ENCODE peak calls at places on chromosomes 6 and 20, in seven cellular contexts. I is A549, P is Panc1, G is IMR-90, L is upper lobe of left lung, Z is hepatocyte, F is heart right ventricle. N is an unnamed sample. For H3K4me1 and H3K9me3, the result is how much of the 10 kb centered on the place peaks cover.

GRCh38 chr6:43061861-43062260 is 2.4 kb downstream of the KLC4 start:
- DNase-seq in G (peak), L (no peak), P (no peak), F (no peak), Z (no peak), I (no peak), N (no peak)

GRCh38 chr6:158567871-158568401 is 8.0 kb downstream of the TMEM181 start:
- DNase-seq in G (no peak), I (no peak), P (no peak), Z (no peak), L (no peak), F (no peak), N (no peak)

GRCh38 chr6:28606424-28607391 is 81.0 kb downstream of the GPX5 start:
- DNase-seq in F (no peak), G (peak), Z (peak), I (peak), L (no peak), P (peak), N (peak)

GRCh38 chr20:23683807-23684206 is 5.0 kb downstream of the CST4 start:
- DNase-seq in F (no peak), I (no peak), P (no peak), Z (no peak), G (no peak), L (no peak), N (no peak)

GRCh38 chr6:132812255-132812732 is 2.1 kb upstream of the RPS12 start:
- DNase-seq in L (no peak), I (no peak), F (no peak), P (no peak), G (peak), Z (peak), N (no peak)

GRCh38 chr6:1767481-1768246 is 157.9 kb downstream of the FOXC1 start:
- DNase-seq in F (peak), I (peak), G (peak), L (no peak), P (peak), Z (peak), N (no peak)

GRCh38 chr20:50053790-50054547 is 59.0 kb downstream of the UBE2V1 start:
- DNase-seq in I (no peak), P (no peak), L (no peak), F (no peak), Z (no peak), G (no peak), N (no peak)

GRCh38 chr20:34412453-34412852 is 49.4 kb downstream of the ITCH start:
- DNase-seq in G (no peak), P (no peak), Z (no peak), L (no peak), I (no peak), F (no peak), N (no peak)

GRCh38 chr20:1505871-1506270 is 14.7 kb upstream of the SIRPB2 start:
- DNase-seq in I (no peak), Z (no peak), F (no peak), P (no peak), G (no peak), L (no peak), N (no peak)

GRCh38 chr6:163922562-163922961 is 508.0 kb downstream of the QKI start:
- DNase-seq in F (no peak), G (no peak), L (no peak), Z (no peak), I (no peak), P (no peak), N (no peak)

DNA sequence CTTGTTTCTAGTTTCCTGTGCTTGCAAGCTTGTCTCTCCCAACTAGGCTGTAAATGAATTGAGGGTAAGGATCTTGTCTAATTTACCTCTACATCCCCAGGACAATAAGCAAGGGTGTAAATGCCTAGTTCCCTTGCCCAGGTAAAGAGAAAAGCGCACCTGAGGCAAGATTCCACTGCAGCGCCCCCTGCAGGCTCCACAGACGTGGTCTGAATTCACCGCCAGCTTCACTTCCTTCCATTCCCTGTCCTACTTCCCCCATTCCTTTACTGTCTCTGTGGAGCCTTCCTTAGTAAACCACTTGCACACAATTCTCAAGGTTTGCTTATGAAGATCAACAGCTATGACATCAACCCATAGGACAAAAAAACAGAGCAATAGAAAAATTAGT is 42.3 kb downstream of the ANKEF1 start:
- DNase-seq in G (no peak), I (no peak), Z (peak), L (no peak), F (no peak), P (no peak), N (no peak)
- H3K4me1 ChIP-seq in G (under half), I (half or more), Z (under half), L (under half), F (under half), P (under half), N (under half)

DNA sequence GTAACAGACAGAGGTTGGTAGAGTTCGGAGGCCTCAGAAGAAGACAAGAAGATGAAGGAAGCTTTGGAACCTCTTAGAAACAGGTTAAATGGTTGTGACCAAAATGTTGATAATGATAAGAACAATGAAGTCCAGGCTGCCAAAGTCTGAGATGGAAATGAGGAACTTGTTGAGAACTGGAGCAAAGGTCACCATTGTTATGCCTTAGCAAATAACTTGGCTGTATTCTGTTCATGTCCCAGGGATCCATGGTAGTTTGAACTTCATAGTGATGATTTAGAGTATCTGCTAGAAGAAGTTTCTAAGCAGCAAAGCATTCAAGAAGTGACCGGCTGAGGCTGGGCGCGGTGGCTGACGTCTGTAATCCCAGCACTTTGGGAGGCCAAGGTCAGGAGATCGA is 11.1 kb upstream of the LSM14B start:
- DNase-seq in Z (no peak), I (no peak), G (no peak), P (no peak), F (no peak), L (no peak), N (no peak)
- H3K9me3 ChIP-seq in Z (under half), I (half or more), G (under half), P (under half), F (half or more), L (half or more), N (under half)

GRCh38 chr6:35038076-35038475 is 103.1 kb downstream of the TCP11 start:
- DNase-seq in L (no peak), Z (no peak), P (no peak), F (no peak), G (no peak), I (no peak), N (no peak)

GRCh38 chr6:35037289-35038038 is 103.7 kb downstream of the TCP11 start:
- DNase-seq in F (no peak), L (no peak), Z (no peak), G (no peak), I (no peak), P (no peak), N (no peak)

GRCh38 chr6:35036059-35036827 is 104.9 kb downstream of the TCP11 start:
- DNase-seq in Z (no peak), F (no peak), L (no peak), G (no peak), P (no peak), I (no peak), N (no peak)

GRCh38 chr6:35035481-35036030 is 105.6 kb downstream of the TCP11 start:
- DNase-seq in G (no peak), F (no peak), P (no peak), L (no peak), I (no peak), Z (no peak), N (no peak)

DNA sequence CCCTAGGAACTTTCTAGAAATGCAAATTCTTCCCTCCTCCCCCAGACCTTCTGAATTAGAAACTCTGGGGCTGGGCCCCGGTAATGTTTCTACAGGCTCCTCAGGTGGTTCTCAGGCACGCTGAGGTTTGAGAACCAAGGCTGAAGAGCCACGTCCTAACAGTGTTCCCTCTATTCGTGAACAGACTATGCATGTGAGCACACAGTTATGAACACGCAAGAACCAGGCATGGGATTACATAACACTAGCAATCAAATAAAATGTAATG is 104.4 kb downstream of the TCP11 start:
- DNase-seq in F (no peak), Z (no peak), G (no peak), I (no peak), L (no peak), P (no peak), N (no peak)
- H3K4me1 ChIP-seq in F (half or more), Z (under half), G (under half), I (under half), L (half or more), P (under half), N (under half)

DNA sequence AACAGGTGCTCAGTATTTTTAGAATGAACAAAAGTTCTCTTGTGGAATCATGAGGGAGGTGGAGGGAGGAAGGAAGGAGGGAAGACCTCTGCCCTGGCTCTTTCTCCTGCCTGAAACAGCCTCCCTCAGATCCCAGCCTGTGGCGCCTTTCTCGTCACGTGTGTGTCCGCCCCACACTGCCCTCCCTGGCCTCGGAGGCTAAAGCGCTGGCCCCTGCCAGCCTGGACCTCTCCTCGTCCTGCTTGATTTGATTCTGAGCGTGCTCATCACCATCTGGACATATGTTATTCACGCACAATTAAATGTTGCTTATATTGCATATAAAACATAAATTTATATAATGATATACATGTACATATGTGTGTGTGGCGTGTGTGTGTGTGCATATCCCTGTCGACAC is 41.0 kb downstream of the PHACTR3 start:
- DNase-seq in I (no peak), P (no peak), G (no peak), Z (no peak), F (no peak), L (peak), N (no peak)
- H3K9me3 ChIP-seq in I (under half), P (under half), G (under half), Z (under half), F (under half), L (under half), N (under half)